ENCODE peak calls at places on chromosomes 3 and 15, in four cellular contexts. One of them, this sample, is unnamed.
A peak's percentile ranks its signal among the peaks of the same experiment; 100 is the strongest.

GRCh38 chr3:191761906-191762305 is 300.9 kb downstream of the PYDC2 start:
- DNase-seq in A549: no peak
- DNase-seq in HepG2: no peak
- DNase-seq in K562: no peak
- DNase-seq in this sample: no peak

GRCh38 chr3:111315911-111316310 is 226.1 kb upstream of the CD96 start:
- DNase-seq in A549: no peak
- DNase-seq in HepG2: no peak
- DNase-seq in K562: no peak
- DNase-seq in this sample: no peak

GRCh38 chr3:172592898-172593669 is 69.9 kb upstream of the TNFSF10 start:
- DNase-seq in A549: no peak
- DNase-seq in HepG2: no peak
- DNase-seq in K562: no peak
- DNase-seq in this sample: no peak

GRCh38 chr3:29186131-29186599 is 94.7 kb upstream of the RBMS3 start:
- DNase-seq in A549: peak; percentile 19
- DNase-seq in HepG2: no peak
- DNase-seq in K562: no peak
- DNase-seq in this sample: no peak

GRCh38 chr3:120153294-120153693 is 59.0 kb upstream of the GSK3B start:
- DNase-seq in A549: no peak
- DNase-seq in HepG2: no peak
- DNase-seq in K562: no peak
- DNase-seq in this sample: no peak

GRCh38 chr3:46490338-46491084 is 7.3 kb upstream of the RTP3 start:
- DNase-seq in A549: no peak
- DNase-seq in HepG2: no peak
- DNase-seq in K562: no peak
- DNase-seq in this sample: no peak

GRCh38 chr3:142981108-142981507 is 17.6 kb upstream of the PAQR9 start:
- DNase-seq in A549: peak; percentile 39
- DNase-seq in HepG2: no peak
- DNase-seq in K562: no peak
- DNase-seq in this sample: no peak

GRCh38 chr15:67172172-67172571 is 82.3 kb downstream of the AAGAB start:
- DNase-seq in A549: no peak
- DNase-seq in HepG2: no peak
- DNase-seq in K562: no peak
- DNase-seq in this sample: no peak

GRCh38 chr15:101250331-101250730 is 1.5 kb downstream of the CHSY1 start:
- DNase-seq in A549: no peak
- DNase-seq in HepG2: no peak
- DNase-seq in K562: no peak
- DNase-seq in this sample: no peak

GRCh38 chr3:82676356-82677026 is 915.0 kb upstream of the GBE1 start:
- DNase-seq in A549: no peak
- DNase-seq in HepG2: no peak
- DNase-seq in K562: no peak
- DNase-seq in this sample: no peak

GRCh38 chr15:81888748-81889479 is 156.9 kb downstream of the MEX3B start:
- DNase-seq in A549: no peak
- DNase-seq in HepG2: no peak
- DNase-seq in K562: no peak
- DNase-seq in this sample: no peak

GRCh38 chr15:77631790-77632551 is 741 bp downstream of the LINGO1 start:
- DNase-seq in A549: peak; percentile 16
- DNase-seq in HepG2: no peak
- DNase-seq in K562: peak; percentile 63
- DNase-seq in this sample: peak; percentile 77

GRCh38 chr3:163364717-163365116 is 1713.6 kb downstream of the SI start:
- DNase-seq in A549: no peak
- DNase-seq in HepG2: no peak
- DNase-seq in K562: no peak
- DNase-seq in this sample: no peak

GRCh38 chr3:60188803-60189202 is 1062.4 kb downstream of the FHIT start:
- DNase-seq in A549: no peak
- DNase-seq in HepG2: no peak
- DNase-seq in K562: no peak
- DNase-seq in this sample: no peak

GRCh38 chr3:156181509-156181908 is 61.1 kb downstream of the KCNAB1 start:
- DNase-seq in A549: peak; percentile 4
- DNase-seq in HepG2: no peak
- DNase-seq in K562: no peak
- DNase-seq in this sample: no peak

GRCh38 chr3:149990423-149990953 is 19.8 kb upstream of the PFN2 start:
- DNase-seq in A549: no peak
- DNase-seq in HepG2: no peak
- DNase-seq in K562: no peak
- DNase-seq in this sample: no peak

GRCh38 chr3:124272611-124273151 is 280.8 kb upstream of the ROPN1 start:
- DNase-seq in A549: no peak
- DNase-seq in HepG2: no peak
- DNase-seq in K562: no peak
- DNase-seq in this sample: no peak

GRCh38 chr3:71673486-71673885 is 51.7 kb downstream of the EIF4E3 start:
- DNase-seq in A549: no peak
- DNase-seq in HepG2: no peak
- DNase-seq in K562: no peak
- DNase-seq in this sample: no peak

GRCh38 chr15:78695849-78696248 is 54.8 kb upstream of the CHRNB4 start:
- DNase-seq in A549: no peak
- DNase-seq in HepG2: no peak
- DNase-seq in K562: no peak
- DNase-seq in this sample: no peak

GRCh38 chr15:79315623-79316328 is 4.9 kb downstream of the TMED3 start:
- DNase-seq in A549: no peak
- DNase-seq in HepG2: no peak
- DNase-seq in K562: no peak
- DNase-seq in this sample: no peak

GRCh38 chr3:81622395-81622794 is 139.1 kb downstream of the GBE1 start:
- DNase-seq in A549: no peak
- DNase-seq in HepG2: no peak
- DNase-seq in K562: no peak
- DNase-seq in this sample: no peak

GRCh38 chr15:41417812-41418211 is 917 bp downstream of the RTF1 start:
- DNase-seq in A549: no peak
- DNase-seq in HepG2: no peak
- DNase-seq in K562: no peak
- DNase-seq in this sample: no peak

GRCh38 chr3:468172-468571 is 271.6 kb downstream of the CHL1 start:
- DNase-seq in A549: peak; percentile 1
- DNase-seq in HepG2: no peak
- DNase-seq in K562: peak; percentile 22
- DNase-seq in this sample: no peak

GRCh38 chr3:13709706-13710105 is 160.8 kb downstream of the FBLN2 start:
- DNase-seq in A549: no peak
- DNase-seq in HepG2: no peak
- DNase-seq in K562: no peak
- DNase-seq in this sample: no peak

GRCh38 chr15:69524850-69525249 is 72.2 kb downstream of the RPLP1 start:
- DNase-seq in A549: no peak
- DNase-seq in HepG2: no peak
- DNase-seq in K562: no peak
- DNase-seq in this sample: no peak

GRCh38 chr3:61177450-61177849 is 73.8 kb downstream of the FHIT start:
- DNase-seq in A549: no peak
- DNase-seq in HepG2: no peak
- DNase-seq in K562: no peak
- DNase-seq in this sample: no peak

GRCh38 chr3:131147534-131147933 is 120.9 kb downstream of the NEK11 start:
- DNase-seq in A549: no peak
- DNase-seq in HepG2: no peak
- DNase-seq in K562: no peak
- DNase-seq in this sample: no peak

GRCh38 chr15:29204356-29204755 is 65.3 kb downstream of the NSMCE3 start:
- DNase-seq in A549: no peak
- DNase-seq in HepG2: no peak
- DNase-seq in K562: no peak
- DNase-seq in this sample: peak; percentile 14

GRCh38 chr3:4398906-4399305 is 68.2 kb downstream of the SUMF1 start:
- DNase-seq in A549: no peak
- DNase-seq in HepG2: no peak
- DNase-seq in K562: no peak
- DNase-seq in this sample: no peak

GRCh38 chr15:90495067-90495466 is 34.7 kb upstream of the CRTC3 start:
- DNase-seq in A549: no peak
- DNase-seq in HepG2: no peak
- DNase-seq in K562: peak; percentile 24
- DNase-seq in this sample: no peak

DNA sequence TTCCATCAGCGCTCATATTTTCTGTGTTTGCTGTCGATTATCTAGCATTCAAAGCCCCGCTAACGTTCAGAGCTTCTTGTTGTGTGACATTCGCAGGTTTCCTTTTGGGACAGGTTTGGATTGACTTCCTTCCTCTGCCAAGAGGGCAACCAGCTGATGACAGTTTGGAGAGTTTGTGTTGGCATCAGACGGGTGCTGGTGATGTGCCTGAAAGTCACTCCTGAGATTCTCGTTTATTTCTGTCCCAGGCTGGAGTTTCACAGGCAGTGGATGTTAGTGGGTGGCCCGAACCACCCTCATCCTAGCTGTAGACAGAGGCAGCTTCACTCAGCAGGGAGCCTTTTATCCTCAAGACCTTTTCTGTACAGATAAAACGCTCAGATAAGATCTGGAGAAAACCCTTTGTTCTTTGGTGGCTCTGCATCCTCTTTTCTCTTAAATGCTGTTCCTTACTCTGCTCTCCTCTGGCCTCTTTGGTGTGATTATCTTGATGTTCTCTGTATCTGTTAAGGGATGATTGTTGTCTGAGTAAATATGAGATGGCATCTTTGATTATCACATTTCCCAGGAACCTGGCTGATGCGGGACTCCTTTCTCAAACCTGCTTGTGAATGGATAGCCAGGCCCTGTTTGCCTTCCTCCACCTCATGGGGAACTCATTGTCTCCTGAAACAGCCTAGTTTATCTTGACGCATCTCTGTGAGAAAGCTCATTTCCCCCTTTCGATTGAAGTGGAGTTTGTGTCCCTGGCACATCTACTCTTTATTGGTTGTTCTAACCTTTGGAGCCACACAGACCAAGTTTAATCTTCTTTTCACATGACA is 35.9 kb downstream of the CGNL1 start:
- DNase-seq in A549: peak; percentile 25
- DNase-seq in HepG2: no peak
- DNase-seq in K562: no peak
- DNase-seq in this sample: no peak
- TF ChIP-seq KDM1A in A549: no peak
- TF ChIP-seq KDM1A in HepG2: no peak
- TF ChIP-seq KDM1A in K562: no peak
- TF ChIP-seq KDM1A in this sample: no peak

DNA sequence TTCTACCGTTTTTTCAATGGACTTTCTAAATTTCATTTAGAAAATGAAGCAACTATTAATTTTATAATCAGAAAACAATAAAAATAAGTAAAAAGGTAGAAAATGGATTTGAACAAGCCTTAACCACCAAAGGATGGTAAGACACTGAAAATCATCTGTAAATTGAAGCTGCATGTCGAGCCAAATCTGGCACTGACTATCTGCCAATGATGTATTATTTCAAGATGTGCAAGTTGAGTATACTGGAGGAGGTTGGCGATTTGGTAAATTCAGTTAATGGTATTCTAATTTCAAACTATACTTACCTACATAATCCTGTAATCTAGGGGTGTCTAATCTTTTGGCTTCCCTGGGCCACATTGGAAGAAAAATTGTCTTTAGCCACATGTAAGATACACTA is 93.5 kb downstream of the FMN1 start:
- DNase-seq in A549: no peak
- DNase-seq in HepG2: no peak
- DNase-seq in K562: no peak
- DNase-seq in this sample: no peak
- TF ChIP-seq KDM1A in A549: no peak
- TF ChIP-seq KDM1A in HepG2: no peak
- TF ChIP-seq KDM1A in K562: no peak
- TF ChIP-seq KDM1A in this sample: no peak

GRCh38 chr3:19471147-19471546 is 322.8 kb downstream of the KCNH8 start:
- DNase-seq in A549: no peak
- DNase-seq in HepG2: no peak
- DNase-seq in K562: no peak
- DNase-seq in this sample: no peak
- TF ChIP-seq KDM1A in A549: no peak
- TF ChIP-seq KDM1A in HepG2: no peak
- TF ChIP-seq KDM1A in K562: no peak
- TF ChIP-seq KDM1A in this sample: no peak

DNA sequence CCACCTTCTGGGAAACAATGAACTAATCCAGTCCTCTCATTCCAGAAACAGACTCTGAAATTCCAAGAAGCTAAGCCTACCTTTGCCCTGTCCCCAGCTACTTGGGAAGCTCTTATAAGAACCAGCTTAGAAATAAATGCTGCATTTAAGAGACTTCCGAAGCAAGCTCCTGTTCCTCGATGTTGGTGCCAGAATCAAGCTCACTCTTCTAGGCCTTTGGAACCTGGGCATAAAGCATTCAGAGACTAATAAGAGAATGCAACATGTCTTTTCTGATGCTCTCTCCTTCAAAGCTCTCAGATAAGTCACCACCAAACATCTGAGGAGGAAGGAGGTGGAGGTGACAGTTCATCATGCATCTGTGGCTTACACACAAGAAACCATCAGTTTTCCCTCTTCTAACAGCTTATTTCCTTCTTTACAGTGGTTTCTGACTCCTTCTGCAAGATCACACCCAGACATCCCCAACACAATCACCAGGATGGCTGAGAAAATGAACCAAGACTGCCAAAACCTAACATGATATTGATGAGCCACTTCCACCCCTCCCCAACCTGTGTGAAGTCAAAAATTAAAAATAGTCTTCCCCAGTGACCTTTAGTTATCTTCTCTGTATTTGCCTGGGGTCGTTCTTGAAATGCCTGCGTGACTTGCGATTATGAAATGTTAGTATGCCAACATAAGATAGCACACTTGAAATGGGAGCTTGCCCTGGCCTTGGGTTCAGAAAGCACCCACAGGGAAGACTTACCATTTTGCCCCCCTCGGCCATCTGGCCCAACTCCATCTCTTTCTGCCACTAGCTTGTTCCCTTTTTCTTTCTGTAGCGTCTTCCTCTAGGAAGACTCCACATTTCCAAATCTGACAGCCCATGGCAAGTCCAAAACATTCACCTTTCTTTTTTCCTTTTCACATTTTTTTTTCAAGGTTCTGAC is 11.5 kb downstream of the ARHGEF3 start:
- DNase-seq in A549: no peak
- DNase-seq in HepG2: no peak
- DNase-seq in K562: no peak
- DNase-seq in this sample: no peak
- TF ChIP-seq KDM1A in A549: no peak
- TF ChIP-seq KDM1A in HepG2: no peak
- TF ChIP-seq KDM1A in K562: no peak
- TF ChIP-seq KDM1A in this sample: no peak